ENCODE peak calls at places on chromosomes 12 and 14, in eight cellular contexts. H, S, K, E, M, J, R and Z are unnamed samples.

GRCh38 chr12:62933220-62933870 is 1.6 kb downstream of the PPM1H start:
- DNase-seq in J (no peak), E (peak; percentile 43), H (no peak), R (peak; percentile 37), M (no peak), S (peak; percentile 52), K (no peak), Z (no peak)

GRCh38 chr12:111580737-111581136 is 18.4 kb downstream of the ATXN2 start:
- DNase-seq in J (no peak), H (no peak), R (no peak), K (no peak), M (no peak), S (no peak), E (no peak), Z (no peak)

GRCh38 chr14:77204907-77205306 is 23.3 kb downstream of the TMEM63C start:
- DNase-seq in R (no peak), S (no peak), J (no peak), M (no peak), K (no peak), H (no peak), E (no peak), Z (no peak)

GRCh38 chr14:29601559-29602109 is 326.0 kb downstream of the PRKD1 start:
- DNase-seq in H (peak; percentile 87), J (no peak), S (no peak), K (no peak), R (no peak), M (no peak), E (no peak), Z (no peak)

GRCh38 chr12:46268349-46268616 is 560 bp downstream of the SLC38A1 start:
- DNase-seq in H (peak; percentile 19), M (no peak), J (peak; percentile 78), R (peak; percentile 26), S (no peak), E (no peak), K (no peak), Z (no peak)

GRCh38 chr14:103279129-103280025 is 54.7 kb upstream of the EIF5 start:
- DNase-seq in K (peak; percentile 39), E (peak; percentile 33), J (no peak), M (no peak), S (no peak), R (peak; percentile 59), H (no peak), Z (peak; percentile 41)

GRCh38 chr14:105508601-105509000 is 17.6 kb downstream of the TEDC1 start:
- DNase-seq in J (no peak), E (no peak), K (no peak), R (no peak), S (no peak), M (no peak), H (no peak), Z (no peak)

GRCh38 chr12:94430304-94430703 is 29.4 kb downstream of the CEP83 start:
- DNase-seq in R (no peak), E (no peak), K (no peak), J (no peak), M (no peak), S (no peak), H (no peak), Z (no peak)

GRCh38 chr12:80068173-80068572 is 31.2 kb upstream of the OTOGL start:
- DNase-seq in J (no peak), H (no peak), K (no peak), M (peak; percentile 7), E (no peak), S (no peak), R (no peak), Z (no peak)

GRCh38 chr12:119624971-119625370 is 31.4 kb downstream of the TMEM233 start:
- DNase-seq in E (no peak), H (no peak), S (no peak), J (no peak), R (no peak), K (no peak), M (no peak), Z (no peak)

GRCh38 chr14:64731141-64731581 is 26.9 kb downstream of the PLEKHG3 start:
- DNase-seq in S (peak; percentile 14), K (no peak), H (no peak), J (peak; percentile 56), M (no peak), E (no peak), R (peak; percentile 9), Z (no peak)

GRCh38 chr14:50062438-50063039 is 53.8 kb downstream of the VCPKMT start:
- DNase-seq in J (peak; percentile 78), E (peak; percentile 63), K (peak; percentile 89), H (peak; percentile 83), M (peak; percentile 87), R (peak; percentile 38), S (no peak), Z (peak; percentile 38)

GRCh38 chr12:111335811-111336210 is 33.1 kb downstream of the PHETA1 start:
- DNase-seq in S (no peak), K (no peak), J (no peak), R (no peak), E (no peak), H (no peak), M (no peak), Z (no peak)

GRCh38 chr14:21711360-21711961 is 37.8 kb upstream of the OR4E1 start:
- DNase-seq in K (peak; percentile 55), H (peak; percentile 53), J (no peak), E (peak; percentile 12), S (no peak), M (peak; percentile 57), R (no peak), Z (no peak)

GRCh38 chr12:56600753-56601152 is 29.4 kb downstream of the BAZ2A start:
- DNase-seq in E (no peak), H (no peak), M (no peak), R (no peak), J (no peak), K (no peak), S (no peak), Z (no peak)

GRCh38 chr14:75518625-75519024 is 3.6 kb upstream of the BATF start:
- DNase-seq in J (no peak), K (peak; percentile 73), M (peak; percentile 71), R (no peak), H (no peak), E (no peak), S (no peak), Z (no peak)

GRCh38 chr14:75513911-75514672 is 8.2 kb upstream of the BATF start:
- DNase-seq in M (peak; percentile 22), E (no peak), K (no peak), R (no peak), S (no peak), J (no peak), H (no peak), Z (no peak)

GRCh38 chr14:75515631-75515999 is 6.7 kb upstream of the BATF start:
- DNase-seq in S (no peak), J (peak; percentile 86), M (peak; percentile 90), K (peak; percentile 74), R (no peak), E (no peak), H (no peak), Z (no peak)

GRCh38 chr14:75511201-75511600 is 11.1 kb upstream of the BATF start:
- DNase-seq in R (no peak), E (no peak), K (no peak), M (no peak), S (no peak), H (no peak), J (no peak), Z (no peak)

GRCh38 chr14:75514673-75515630 is 7.3 kb upstream of the BATF start:
- DNase-seq in H (peak; percentile 15), M (peak; percentile 87), R (no peak), K (peak; percentile 80), E (peak; percentile 37), J (peak; percentile 93), S (peak; percentile 46), Z (no peak)
- TF ChIP-seq CTCF in H (no peak), M (peak; percentile 17), R (peak; percentile 22), K (no peak), E (no peak), J (peak; percentile 8), S (no peak), Z (peak; percentile 11)

GRCh38 chr14:92726135-92726932 is 22.1 kb downstream of the LGMN start:
- DNase-seq in E (peak; percentile 77), S (peak; percentile 49), J (no peak), K (peak; percentile 90), H (peak; percentile 89), R (peak; percentile 77), M (peak; percentile 62), Z (peak; percentile 47)
- TF ChIP-seq POLR2A in E (no peak), S (no peak), J (no peak), K (no peak), H (no peak), R (no peak), M (no peak), Z (no peak)

DNA sequence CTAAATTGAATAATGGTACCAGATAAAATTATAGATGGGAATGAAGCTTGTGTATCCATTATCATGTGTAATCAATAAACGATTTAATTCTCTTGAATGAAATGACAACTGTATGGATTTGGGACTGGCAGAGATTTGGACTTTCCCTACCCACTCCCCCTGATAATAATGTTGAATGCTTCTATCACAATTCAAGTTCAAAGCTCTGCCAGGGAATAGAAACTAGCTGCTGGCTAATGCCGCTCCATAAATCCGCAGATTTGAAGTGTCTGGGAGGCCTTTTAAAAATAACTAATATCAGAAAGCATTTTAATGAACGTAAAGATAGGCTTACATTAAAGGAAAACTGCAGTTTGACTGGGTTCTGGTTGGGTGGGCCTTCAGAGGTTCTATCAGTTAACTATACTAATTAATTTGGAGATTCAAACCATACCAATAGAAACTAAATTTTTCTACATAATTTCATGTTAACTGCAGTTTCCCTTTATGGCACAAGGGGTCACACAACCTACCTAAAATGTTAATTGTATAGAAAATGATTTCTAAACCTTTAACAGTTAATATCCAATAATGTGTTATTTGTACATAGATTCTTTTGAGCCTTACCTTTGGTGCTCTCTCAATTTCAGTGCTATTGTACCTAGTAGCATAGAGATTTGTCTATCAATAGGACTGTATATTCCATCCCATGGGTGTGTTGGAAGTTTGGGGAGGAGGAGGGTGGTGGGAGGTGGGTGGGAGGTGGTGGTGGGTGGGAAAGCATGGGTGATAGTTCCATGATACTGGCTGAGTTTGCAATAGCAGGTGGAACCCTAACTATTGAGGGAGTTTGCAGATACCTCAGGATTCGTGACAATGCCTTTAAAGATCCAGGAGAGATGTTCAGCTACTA is 4.9 kb downstream of the HNRNPA1 start:
- DNase-seq in H (no peak), M (peak; percentile 32), K (no peak), E (no peak), J (no peak), S (no peak), R (no peak), Z (no peak)
- TF ChIP-seq CTCF in H (peak; percentile 41), M (no peak), K (no peak), E (no peak), J (no peak), S (no peak), R (no peak), Z (no peak)

GRCh38 chr12:53452159-53453077 is 516 bp downstream of the PCBP2 start:
- DNase-seq in R (peak; percentile 86), E (peak; percentile 93), K (peak; percentile 90), S (peak; percentile 94), H (peak; percentile 85), J (peak; percentile 95), M (peak; percentile 94), Z (peak; percentile 89)

GRCh38 chr12:53453953-53454640 is 2.2 kb downstream of the PCBP2 start:
- DNase-seq in J (no peak), M (no peak), K (no peak), E (no peak), S (no peak), R (no peak), H (no peak), Z (no peak)

GRCh38 chr12:53450936-53451335 is 966 bp upstream of the PCBP2 start:
- DNase-seq in R (no peak), J (no peak), H (no peak), S (no peak), E (no peak), K (no peak), M (no peak), Z (no peak)

GRCh38 chr12:53454710-53455109 is 2.8 kb downstream of the PCBP2 start:
- DNase-seq in M (no peak), H (no peak), K (no peak), J (no peak), S (no peak), E (no peak), R (no peak), Z (no peak)

GRCh38 chr12:53451661-53452158 is at the start of gene PCBP2:
- DNase-seq in S (peak; percentile 99), E (peak; percentile 99), J (peak; percentile 100), H (peak; percentile 100), R (peak; percentile 98), M (peak; percentile 100), K (peak; percentile 99), Z (peak; percentile 98)
- TF ChIP-seq POLR2A in S (no peak), E (peak; percentile 37), J (no peak), H (peak; percentile 93), R (peak; percentile 51), M (peak; percentile 69), K (peak; percentile 63), Z (peak; percentile 69)